ENCODE peak calls at places on chromosomes 2 and 18, in five cellular contexts. H, J, Q, U and T are unnamed samples.

GRCh38 chr2:51995293-51995692 is 963.4 kb upstream of the NRXN1 start:
- DNase-seq in H (no peak), J (no peak), Q (no peak), U (no peak), T (peak)

GRCh38 chr2:758073-758820 is 81.0 kb upstream of the TMEM18 start:
- DNase-seq in H (no peak), J (no peak), Q (no peak), U (no peak), T (no peak)

GRCh38 chr18:35775887-35776286 is 194.3 kb downstream of the GALNT1 start:
- DNase-seq in H (no peak), J (no peak), Q (no peak), U (no peak), T (no peak)

GRCh38 chr18:1779587-1779986 is 791.7 kb downstream of the METTL4 start:
- DNase-seq in H (no peak), J (no peak), Q (no peak), U (no peak), T (no peak)

GRCh38 chr2:43132523-43133301 is 93.7 kb downstream of the ZFP36L2 start:
- DNase-seq in H (no peak), J (no peak), Q (no peak), U (no peak), T (no peak)

GRCh38 chr2:69975136-69975852 is 13.9 kb upstream of the ASPRV1 start:
- DNase-seq in H (no peak), J (peak), Q (no peak), U (no peak), T (no peak)

GRCh38 chr2:32915694-32916093 is 31.1 kb upstream of the LTBP1 start:
- DNase-seq in H (no peak), J (no peak), Q (no peak), U (no peak), T (no peak)

GRCh38 chr2:30706534-30707303 is 100.5 kb downstream of the CAPN13 start:
- DNase-seq in H (peak), J (peak), Q (no peak), U (peak), T (peak)

GRCh38 chr18:62525611-62526010 is 2.8 kb downstream of the ZCCHC2 start:
- DNase-seq in H (no peak), J (no peak), Q (no peak), U (no peak), T (no peak)

GRCh38 chr2:5691659-5692529 is at the start of gene SOX11:
- DNase-seq in H (no peak), J (no peak), Q (no peak), U (no peak), T (peak)

GRCh38 chr2:26579723-26580040 is 61.5 kb downstream of the CIB4 start:
- DNase-seq in H (no peak), J (no peak), Q (no peak), U (no peak), T (no peak)

GRCh38 chr18:2515908-2516625 is 55.2 kb downstream of the METTL4 start:
- DNase-seq in H (no peak), J (no peak), Q (no peak), U (peak), T (no peak)

GRCh38 chr18:58520964-58521363 is 107.9 kb downstream of the ALPK2 start:
- DNase-seq in H (no peak), J (peak), Q (no peak), U (no peak), T (no peak)

GRCh38 chr2:208129804-208130712 is at the start of gene CRYGC:
- DNase-seq in H (no peak), J (no peak), Q (no peak), U (no peak), T (no peak)

GRCh38 chr2:106062627-106063026 is 131.5 kb downstream of the UXS1 start:
- DNase-seq in H (no peak), J (no peak), Q (no peak), U (no peak), T (no peak)

GRCh38 chr18:21980744-21981143 is 188.6 kb upstream of the GATA6 start:
- DNase-seq in H (no peak), J (no peak), Q (no peak), U (no peak), T (no peak)

GRCh38 chr2:74079522-74080341 is 68.0 kb downstream of the BOLA3 start:
- DNase-seq in H (peak), J (no peak), Q (no peak), U (no peak), T (no peak)

GRCh38 chr2:233686967-233687366 is 5.3 kb downstream of the UGT1A7 start:
- DNase-seq in H (no peak), J (no peak), Q (no peak), U (no peak), T (no peak)

DNA sequence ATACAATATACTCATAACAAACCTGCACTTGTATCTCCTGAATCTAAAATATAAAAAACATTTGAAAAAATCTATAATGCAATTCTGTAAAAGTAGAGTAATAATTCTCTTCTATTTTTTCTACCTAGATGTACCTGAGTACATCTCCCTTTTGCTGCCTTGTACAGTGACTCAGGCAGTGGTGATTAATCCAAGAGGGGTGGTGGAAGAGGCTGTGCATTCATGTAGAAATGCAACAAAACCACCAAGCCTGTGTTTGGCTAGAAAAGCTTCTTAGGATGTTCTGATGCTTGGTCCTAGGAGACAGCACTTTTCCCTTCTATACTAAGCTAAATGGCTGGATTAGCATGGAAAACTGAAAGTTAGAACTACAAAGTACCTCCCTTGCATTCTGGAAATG is 245.8 kb downstream of the DPP10 start:
- DNase-seq in H (no peak), J (no peak), Q (no peak), U (no peak), T (no peak)
- H3K27ac ChIP-seq in H (no peak), J (no peak), Q (no peak), U (no peak), T (no peak)

DNA sequence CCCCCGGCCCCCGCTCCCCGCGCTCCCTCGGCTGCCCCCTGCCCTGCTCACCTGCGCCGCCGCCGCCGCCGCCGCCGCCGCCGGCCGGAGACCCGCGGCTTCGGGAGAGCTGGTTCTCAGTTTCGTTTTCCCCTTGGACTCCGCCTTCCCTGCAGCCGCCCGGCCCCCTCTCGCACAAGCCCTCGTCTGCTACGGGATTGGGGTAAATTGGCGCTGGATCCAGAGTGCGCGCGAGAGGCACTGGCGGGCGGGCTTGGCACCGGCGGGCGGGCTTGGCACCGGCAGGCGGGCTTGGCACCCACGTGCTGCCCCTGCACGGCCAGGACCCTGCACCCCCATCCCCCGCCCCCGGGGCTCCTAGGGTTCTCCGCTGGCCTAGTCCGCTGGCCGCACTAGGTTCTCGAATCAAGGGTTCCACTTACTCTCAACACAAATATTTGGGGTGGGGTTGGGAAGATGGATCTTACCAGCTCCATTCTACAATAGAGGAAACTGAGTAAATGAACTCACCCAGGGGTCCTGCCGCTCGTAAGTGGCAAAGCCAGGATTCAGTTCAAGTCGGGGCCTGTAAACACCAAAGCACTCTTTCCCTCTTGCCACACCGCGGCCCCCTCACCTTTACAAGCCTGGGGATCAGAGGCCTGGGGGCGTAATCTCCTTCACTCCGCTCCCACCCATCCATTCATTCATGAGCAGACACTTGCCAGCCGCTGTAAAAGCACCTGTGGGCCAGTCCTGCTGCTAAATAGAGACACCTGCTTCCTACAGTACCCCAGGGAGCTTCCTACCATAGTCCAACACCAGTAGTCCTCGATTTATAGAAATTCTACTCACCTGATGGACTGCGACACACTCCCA is at the start of gene EIF2AK2:
- DNase-seq in H (no peak), J (peak), Q (no peak), U (peak), T (no peak)
- TF ChIP-seq POLR2AphosphoS5 in H (no peak), J (peak), Q (peak), U (peak), T (peak)

GRCh38 chr2:55899881-55900280 is 23.7 kb downstream of the EFEMP1 start:
- DNase-seq in H (no peak), J (no peak), Q (no peak), U (no peak), T (no peak)
- H3K27ac ChIP-seq in H (no peak), J (no peak), Q (no peak), U (no peak), T (no peak)

GRCh38 chr2:240434728-240435456 is 571 bp upstream of the GPC1 start:
- DNase-seq in H (no peak), J (peak), Q (no peak), U (peak), T (no peak)
- TF ChIP-seq POLR2AphosphoS5 in H (no peak), J (no peak), Q (peak), U (peak), T (no peak)

DNA sequence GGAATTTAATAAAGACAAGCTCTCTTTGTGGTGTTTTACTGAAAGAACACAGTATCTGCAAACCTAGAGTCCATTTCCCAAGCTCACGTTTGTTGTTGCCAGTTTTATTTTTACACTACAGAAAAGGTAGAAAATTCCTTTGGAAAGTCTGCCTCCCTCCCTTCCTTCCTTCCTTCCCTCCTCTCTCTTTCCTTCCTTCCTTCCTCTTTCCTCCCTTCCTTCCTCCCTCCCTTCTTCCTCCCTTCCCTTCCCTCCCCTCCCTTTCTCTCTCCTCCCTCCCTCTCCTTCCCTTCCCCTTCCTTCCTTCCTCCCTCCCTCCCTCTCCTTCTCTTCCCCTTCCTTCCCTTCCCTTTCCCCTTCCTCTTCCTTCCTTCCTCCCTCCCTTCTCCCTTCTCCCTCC is 136.3 kb upstream of the REV1 start:
- DNase-seq in H (no peak), J (no peak), Q (no peak), U (no peak), T (no peak)
- H3K27ac ChIP-seq in H (no peak), J (no peak), Q (no peak), U (no peak), T (no peak)

GRCh38 chr2:48114256-48114655 is 208.0 kb upstream of the FBXO11 start:
- DNase-seq in H (no peak), J (peak), Q (peak), U (peak), T (no peak)
- TF ChIP-seq POLR2AphosphoS5 in H (no peak), J (no peak), Q (no peak), U (peak), T (no peak)

DNA sequence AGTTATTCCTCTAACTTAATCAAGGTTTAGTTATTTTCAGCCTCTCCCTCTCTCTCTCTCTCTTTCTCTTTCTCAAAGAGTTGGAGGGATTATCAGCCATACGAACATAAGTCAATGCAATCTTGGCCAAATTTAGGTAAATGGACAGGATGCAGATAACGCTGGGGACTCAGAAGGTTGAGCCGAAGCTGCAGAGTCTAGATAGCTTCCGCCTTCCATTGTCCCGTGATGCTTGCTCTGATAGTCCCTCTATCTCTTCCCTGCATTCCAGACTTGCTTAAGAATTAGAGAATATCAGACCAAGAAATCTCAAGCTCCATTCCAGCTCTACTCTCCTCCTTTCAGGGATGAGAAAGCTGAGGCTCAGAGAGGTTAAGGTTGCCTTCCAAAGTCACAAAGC is 502.8 kb upstream of the TNP1 start:
- DNase-seq in H (no peak), J (no peak), Q (no peak), U (no peak), T (no peak)
- H3K27ac ChIP-seq in H (no peak), J (no peak), Q (no peak), U (no peak), T (no peak)